ENCODE peak calls at places on chromosomes 1 and 21, in six cellular contexts. Q is lower leg skin, S is adrenal gland, Y is A549, C is HepG2, W is body of pancreas. E is an unnamed sample.

GRCh38 chr1:3415260-3415952 is 39.1 kb upstream of the ARHGEF16 start:
- DNase-seq in Q (no peak), S (no peak), Y (no peak), C (no peak), W (no peak), E (no peak)

GRCh38 chr21:16569679-16570078 is 839.9 kb downstream of the USP25 start:
- DNase-seq in Q (no peak), S (no peak), Y (no peak), C (no peak), W (no peak), E (no peak)

GRCh38 chr1:161089251-161089924 is at the start of gene NECTIN4:
- DNase-seq in Q (no peak), S (no peak), Y (no peak), C (no peak), W (peak), E (no peak)

GRCh38 chr1:8746554-8746953 is 70.9 kb downstream of the RERE start:
- DNase-seq in Q (no peak), S (no peak), Y (no peak), C (no peak), W (no peak), E (no peak)

GRCh38 chr1:14937288-14937949 is 216.1 kb upstream of the TMEM51 start:
- DNase-seq in Q (no peak), S (no peak), Y (no peak), C (no peak), W (no peak), E (no peak)

GRCh38 chr21:38817371-38818335 is 11.9 kb downstream of the ETS2 start:
- DNase-seq in Q (no peak), S (peak), Y (no peak), C (no peak), W (no peak), E (no peak)

GRCh38 chr21:45972716-45973474 is 8.7 kb upstream of the COL6A1 start:
- DNase-seq in Q (peak), S (peak), Y (no peak), C (no peak), W (peak), E (no peak)

GRCh38 chr1:85495556-85495955 is 30.6 kb upstream of the DDAH1 start:
- DNase-seq in Q (peak), S (no peak), Y (peak), C (no peak), W (peak), E (peak)

GRCh38 chr1:214537219-214537618 is 14.2 kb downstream of the PTPN14 start:
- DNase-seq in Q (no peak), S (no peak), Y (no peak), C (no peak), W (no peak), E (no peak)

GRCh38 chr1:109632671-109633346 is 13.2 kb downstream of the AMPD2 start:
- DNase-seq in Q (peak), S (no peak), Y (no peak), C (no peak), W (no peak), E (no peak)

GRCh38 chr1:193156117-193156825 is 30.1 kb downstream of the B3GALT2 start:
- DNase-seq in Q (no peak), S (no peak), Y (no peak), C (no peak), W (no peak), E (no peak)

GRCh38 chr1:205318231-205318991 is 3.1 kb downstream of the NUAK2 start:
- DNase-seq in Q (no peak), S (no peak), Y (no peak), C (peak), W (no peak), E (no peak)

GRCh38 chr1:106798991-106799390 is 257.5 kb upstream of the PRMT6 start:
- DNase-seq in Q (no peak), S (no peak), Y (no peak), C (no peak), W (no peak), E (no peak)

GRCh38 chr1:143735764-143736461 is 235.9 kb downstream of the FAM72C start:
- DNase-seq in Q (no peak), S (no peak), Y (peak), C (no peak), W (no peak), E (no peak)

GRCh38 chr1:228399531-228400236 is 7.0 kb downstream of the TRIM11 start:
- DNase-seq in Q (no peak), S (peak), Y (no peak), C (no peak), W (no peak), E (peak)

GRCh38 chr1:159421821-159422220 is 10.2 kb upstream of the OR10J4 start:
- DNase-seq in Q (no peak), S (no peak), Y (no peak), C (no peak), W (no peak), E (no peak)

GRCh38 chr1:26127235-26128163 is 15.9 kb downstream of the PDIK1L start:
- DNase-seq in Q (no peak), S (no peak), Y (no peak), C (no peak), W (peak), E (peak)

GRCh38 chr1:197807739-197808453 is 32.6 kb upstream of the DENND1B start:
- DNase-seq in Q (no peak), S (no peak), Y (no peak), C (no peak), W (no peak), E (no peak)

GRCh38 chr21:40466893-40467483 is 380.0 kb downstream of the DSCAM start:
- DNase-seq in Q (no peak), S (no peak), Y (no peak), C (no peak), W (peak), E (no peak)

GRCh38 chr21:33434770-33435360 is 31.7 kb downstream of the IFNGR2 start:
- DNase-seq in Q (peak), S (no peak), Y (peak), C (no peak), W (no peak), E (no peak)

GRCh38 chr1:97392701-97393100 is 528.1 kb downstream of the DPYD start:
- DNase-seq in Q (no peak), S (no peak), Y (no peak), C (no peak), W (no peak), E (no peak)

GRCh38 chr1:20440785-20441200 is 45.2 kb downstream of the CAMK2N1 start:
- DNase-seq in Q (no peak), S (peak), Y (peak), C (peak), W (peak), E (peak)

GRCh38 chr1:40162791-40163441 is 1.7 kb downstream of the RLF start:
- DNase-seq in Q (no peak), S (no peak), Y (no peak), C (no peak), W (no peak), E (no peak)

GRCh38 chr21:26124421-26124833 is 46.1 kb downstream of the APP start:
- DNase-seq in Q (no peak), S (no peak), Y (no peak), C (no peak), W (no peak), E (no peak)

GRCh38 chr1:87612966-87613365 is 284.3 kb downstream of the LMO4 start:
- DNase-seq in Q (no peak), S (no peak), Y (no peak), C (no peak), W (no peak), E (no peak)

GRCh38 chr1:28582248-28582615 is 9.8 kb upstream of the RAB42 start:
- DNase-seq in Q (no peak), S (no peak), Y (peak), C (no peak), W (no peak), E (no peak)

GRCh38 chr1:47424336-47424982 is 8.4 kb downstream of the FOXE3 start:
- DNase-seq in Q (no peak), S (peak), Y (peak), C (peak), W (peak), E (no peak)

GRCh38 chr1:17184822-17185484 is 20.0 kb upstream of the PADI1 start:
- DNase-seq in Q (no peak), S (no peak), Y (no peak), C (no peak), W (no peak), E (no peak)

GRCh38 chr21:35861656-35862055 is 198.7 kb downstream of the SETD4 start:
- DNase-seq in Q (no peak), S (no peak), Y (no peak), C (no peak), W (no peak), E (no peak)

GRCh38 chr1:164602480-164603093 is 43.6 kb downstream of the PBX1 start:
- DNase-seq in Q (peak), S (peak), Y (no peak), C (no peak), W (peak), E (peak)

DNA sequence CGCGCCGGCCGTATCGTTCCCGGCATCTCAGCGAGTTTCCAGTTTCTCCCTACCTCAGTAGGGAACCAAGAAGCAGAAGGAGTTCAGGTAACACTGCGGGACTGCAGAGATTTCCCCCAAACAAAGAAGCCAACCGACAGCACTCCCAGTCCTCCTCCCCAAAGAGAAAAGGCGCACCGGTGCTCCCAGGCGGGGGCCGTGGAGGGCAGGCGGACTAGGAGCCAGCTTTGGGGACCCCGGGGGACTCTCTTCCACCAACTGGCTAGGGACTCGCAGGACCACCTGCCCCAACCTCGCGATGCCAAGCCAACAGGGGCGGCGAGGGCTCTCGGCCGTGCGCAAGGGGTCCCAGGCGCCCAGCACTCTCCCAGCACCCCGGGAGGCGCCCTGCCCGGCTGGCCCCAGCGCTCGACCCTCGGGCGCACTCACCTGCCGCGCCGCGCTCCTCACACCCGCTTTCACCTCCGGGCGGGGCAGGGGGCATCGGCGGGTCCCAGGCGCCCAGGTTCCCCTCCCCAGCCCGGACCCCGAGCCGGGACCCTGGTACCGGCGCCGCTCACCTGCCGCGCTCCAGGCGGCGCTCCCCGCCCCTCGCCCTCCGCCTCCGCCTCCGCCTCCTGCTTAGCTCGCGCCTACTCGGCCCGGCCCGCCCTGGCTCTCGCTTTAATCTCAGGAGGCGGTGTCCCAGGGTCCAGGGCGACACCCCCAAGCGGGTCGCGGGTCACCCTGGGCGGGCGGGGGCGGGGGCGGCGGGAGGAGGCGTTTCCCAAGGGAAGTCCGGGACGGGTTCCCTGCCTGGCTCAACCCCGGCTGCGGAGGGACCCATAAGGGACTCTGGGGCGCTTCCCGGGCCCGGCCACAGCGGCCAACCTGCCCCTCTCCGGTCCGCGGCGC is at the start of gene TMPRSS2:
- DNase-seq in Q (no peak), S (no peak), Y (no peak), C (no peak), W (peak), E (no peak)
- TF ChIP-seq POLR2A in Q (no peak), S (no peak), Y (no peak), C (no peak), W (peak), E (no peak)

GRCh38 chr1:155989242-155989991 is 11.1 kb upstream of the ARHGEF2 start:
- DNase-seq in Q (peak), S (peak), Y (no peak), C (peak), W (peak), E (peak)
- H3K4me3 ChIP-seq in Q (no peak), S (no peak), Y (no peak), C (peak), W (no peak), E (peak)

DNA sequence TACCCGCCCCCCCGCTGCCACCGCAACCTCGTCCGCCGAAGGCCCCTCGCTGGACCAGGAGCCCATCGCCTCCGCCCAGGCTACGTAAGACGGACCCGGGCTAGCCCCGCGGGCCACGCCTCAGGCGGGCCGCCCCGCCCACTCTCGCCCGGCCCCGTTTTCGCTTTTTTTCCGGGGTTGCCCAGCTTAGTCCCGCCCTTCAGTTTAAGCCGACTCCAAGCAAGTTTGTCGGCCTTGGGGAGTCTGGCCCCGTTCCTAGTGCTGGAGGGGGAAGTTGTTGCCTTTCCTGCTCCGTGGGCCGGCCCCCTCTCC is 3.0 kb downstream of the RUSC1 start:
- DNase-seq in Q (peak), S (peak), Y (peak), C (peak), W (peak), E (peak)
- TF ChIP-seq POLR2A in Q (no peak), S (no peak), Y (no peak), C (no peak), W (no peak), E (no peak)

GRCh38 chr21:22224261-22224660 is 1226.1 kb downstream of the NCAM2 start:
- DNase-seq in Q (no peak), S (no peak), Y (no peak), C (no peak), W (no peak), E (no peak)

GRCh38 chr21:22225299-22225698 is 1227.1 kb downstream of the NCAM2 start:
- DNase-seq in Q (no peak), S (no peak), Y (no peak), C (no peak), W (peak), E (no peak)

GRCh38 chr21:22223385-22223784 is 1225.2 kb downstream of the NCAM2 start:
- DNase-seq in Q (no peak), S (no peak), Y (no peak), C (no peak), W (no peak), E (no peak)
- H3K4me3 ChIP-seq in Q (no peak), S (no peak), Y (no peak), C (no peak), W (no peak), E (no peak)

GRCh38 chr21:42570841-42571387 is 57.3 kb downstream of the SLC37A1 start:
- DNase-seq in Q (no peak), S (peak), Y (no peak), C (no peak), W (peak), E (no peak)

GRCh38 chr21:42570362-42570761 is 56.7 kb downstream of the SLC37A1 start:
- DNase-seq in Q (no peak), S (peak), Y (no peak), C (no peak), W (no peak), E (no peak)

GRCh38 chr21:42568834-42569731 is 55.4 kb downstream of the SLC37A1 start:
- DNase-seq in Q (no peak), S (peak), Y (no peak), C (no peak), W (peak), E (no peak)

GRCh38 chr21:42568377-42568776 is 54.7 kb downstream of the SLC37A1 start:
- DNase-seq in Q (no peak), S (peak), Y (no peak), C (no peak), W (peak), E (no peak)

DNA sequence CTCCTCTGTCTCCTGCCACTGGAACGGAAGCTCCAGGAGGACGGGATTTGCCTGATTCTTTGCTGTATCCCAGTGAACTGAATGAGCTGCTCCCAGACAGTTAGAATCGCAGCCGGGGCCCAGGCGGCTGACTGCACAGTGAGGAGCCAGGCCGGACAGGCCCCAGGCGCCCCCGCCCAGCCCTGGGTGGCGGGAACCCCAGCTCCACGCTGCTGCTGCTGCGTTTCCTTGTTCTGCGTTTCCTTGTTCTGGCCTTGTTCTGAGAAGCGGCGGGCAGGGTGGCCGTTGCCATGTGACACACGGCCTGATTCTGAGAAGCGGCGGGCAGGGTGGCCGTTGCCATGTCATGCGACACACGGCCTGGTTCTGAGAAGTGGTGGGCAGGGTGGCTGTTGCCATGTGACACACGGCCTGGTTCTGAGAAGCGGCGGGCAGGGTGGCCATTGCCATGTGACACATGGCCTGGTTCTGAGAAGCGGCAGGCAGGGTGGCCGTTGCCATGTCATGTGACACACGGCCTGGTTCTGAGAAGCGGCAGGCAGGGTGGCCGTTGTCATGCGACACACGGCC is 56.2 kb downstream of the SLC37A1 start:
- DNase-seq in Q (no peak), S (peak), Y (no peak), C (no peak), W (no peak), E (no peak)
- TF ChIP-seq POLR2A in Q (no peak), S (no peak), Y (no peak), C (no peak), W (no peak), E (no peak)

DNA sequence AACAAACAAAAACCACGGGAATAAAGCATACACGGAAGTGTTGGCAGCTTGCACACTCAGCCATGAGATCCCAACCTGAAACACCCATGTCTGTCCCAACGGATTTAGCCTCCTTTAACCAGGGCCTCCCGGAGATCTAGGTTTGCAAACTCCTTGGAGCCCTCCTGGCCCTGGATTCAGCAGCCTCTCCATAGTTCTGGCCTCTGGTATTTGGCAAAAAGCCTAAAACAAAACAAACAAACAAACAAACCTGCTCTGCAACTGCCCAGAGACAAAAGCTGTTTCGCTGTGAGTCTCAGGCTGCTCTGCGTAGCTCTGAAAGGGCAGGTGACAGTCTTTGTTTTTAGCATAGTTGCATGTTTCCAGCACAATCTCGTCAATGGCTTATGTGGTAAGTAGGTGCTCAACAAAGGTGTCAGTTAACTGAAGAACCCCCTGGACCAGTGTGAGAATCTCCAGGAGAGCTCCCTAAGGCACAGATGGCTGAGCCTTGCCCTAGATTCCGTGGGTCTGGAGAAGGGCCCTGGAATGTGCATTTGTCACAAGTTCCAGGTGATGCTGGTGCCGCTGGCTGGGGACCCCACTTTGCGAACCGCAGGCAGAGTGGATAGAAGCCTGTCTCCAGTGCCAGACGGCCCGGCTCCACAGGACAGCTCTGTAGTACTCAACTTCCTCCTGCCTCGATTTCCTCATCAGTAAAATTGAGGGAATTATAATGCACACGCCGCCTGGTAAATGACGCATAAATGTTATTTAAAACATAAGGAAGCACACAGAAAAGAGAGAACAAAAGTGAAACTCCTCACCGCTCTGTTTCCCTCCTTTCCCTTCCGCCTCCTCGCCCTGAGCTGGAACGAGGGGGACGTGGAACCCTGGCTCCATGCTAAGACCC is 86.2 kb downstream of the RIPK4 start:
- DNase-seq in Q (no peak), S (no peak), Y (no peak), C (no peak), W (no peak), E (no peak)
- H3K4me3 ChIP-seq in Q (no peak), S (no peak), Y (peak), C (no peak), W (no peak), E (no peak)

E was measured in gastrocnemius medialis.